ENCODE peak calls at places on chromosomes 16 and 17, in nine cellular contexts. One of them, this sample, is unnamed.

GRCh38 chr16:71344315-71344905 is 14.1 kb upstream of the CALB2 start:
- DNase-seq in stimulated activated CD8-positive, alpha-beta memory T cell treated with anti-CD3 and anti-CD28 coated beads, Interleukin-2, amount 100 ng/mL, for 48 hours: no peak
- DNase-seq in RWPE1: no peak
- DNase-seq in esophagus squamous epithelium: no peak
- DNase-seq in hippocampal formation: no peak
- DNase-seq in activated CD4-positive, alpha-beta T cell treated with anti-CD3 and anti-CD28 coated beads for 24 hours: no peak
- DNase-seq in germinal center: no peak
- DNase-seq in AG09309: no peak
- DNase-seq in left colon: no peak
- DNase-seq in this sample: no peak

GRCh38 chr16:28524544-28525179 is 14.1 kb downstream of the NUPR1 start:
- DNase-seq in AG09309: no peak
- DNase-seq in germinal center: no peak
- DNase-seq in esophagus squamous epithelium: no peak
- DNase-seq in hippocampal formation: no peak
- DNase-seq in activated CD4-positive, alpha-beta T cell treated with anti-CD3 and anti-CD28 coated beads for 24 hours: no peak
- DNase-seq in stimulated activated CD8-positive, alpha-beta memory T cell treated with anti-CD3 and anti-CD28 coated beads, Interleukin-2, amount 100 ng/mL, for 48 hours: no peak
- DNase-seq in left colon: no peak
- DNase-seq in RWPE1: no peak
- DNase-seq in this sample: no peak

GRCh38 chr17:42329025-42329976 is 41.0 kb downstream of the STAT5A start:
- DNase-seq in AG09309: no peak
- DNase-seq in RWPE1: peak; percentile 78
- DNase-seq in activated CD4-positive, alpha-beta T cell treated with anti-CD3 and anti-CD28 coated beads for 24 hours: no peak
- DNase-seq in germinal center: no peak
- DNase-seq in left colon: peak; percentile 45
- DNase-seq in esophagus squamous epithelium: no peak
- DNase-seq in stimulated activated CD8-positive, alpha-beta memory T cell treated with anti-CD3 and anti-CD28 coated beads, Interleukin-2, amount 100 ng/mL, for 48 hours: no peak
- DNase-seq in hippocampal formation: no peak
- DNase-seq in this sample: no peak

GRCh38 chr16:11100239-11100750 is 155.7 kb downstream of the SOCS1 start:
- DNase-seq in esophagus squamous epithelium: no peak
- DNase-seq in activated CD4-positive, alpha-beta T cell treated with anti-CD3 and anti-CD28 coated beads for 24 hours: no peak
- DNase-seq in RWPE1: no peak
- DNase-seq in left colon: peak; percentile 71
- DNase-seq in stimulated activated CD8-positive, alpha-beta memory T cell treated with anti-CD3 and anti-CD28 coated beads, Interleukin-2, amount 100 ng/mL, for 48 hours: peak; percentile 44
- DNase-seq in hippocampal formation: no peak
- DNase-seq in germinal center: peak; percentile 37
- DNase-seq in AG09309: peak; percentile 91
- DNase-seq in this sample: no peak

GRCh38 chr16:88790312-88791150 is 5.5 kb upstream of the PIEZO1 start:
- DNase-seq in germinal center: no peak
- DNase-seq in left colon: no peak
- DNase-seq in RWPE1: no peak
- DNase-seq in esophagus squamous epithelium: no peak
- DNase-seq in AG09309: no peak
- DNase-seq in activated CD4-positive, alpha-beta T cell treated with anti-CD3 and anti-CD28 coated beads for 24 hours: no peak
- DNase-seq in hippocampal formation: no peak
- DNase-seq in stimulated activated CD8-positive, alpha-beta memory T cell treated with anti-CD3 and anti-CD28 coated beads, Interleukin-2, amount 100 ng/mL, for 48 hours: no peak
- DNase-seq in this sample: no peak

GRCh38 chr17:28901866-28902818 is 737 bp downstream of the DHRS13 start:
- DNase-seq in activated CD4-positive, alpha-beta T cell treated with anti-CD3 and anti-CD28 coated beads for 24 hours: peak; percentile 47
- DNase-seq in hippocampal formation: no peak
- DNase-seq in AG09309: no peak
- DNase-seq in left colon: peak; percentile 53
- DNase-seq in RWPE1: peak; percentile 24
- DNase-seq in esophagus squamous epithelium: no peak
- DNase-seq in germinal center: peak; percentile 60
- DNase-seq in stimulated activated CD8-positive, alpha-beta memory T cell treated with anti-CD3 and anti-CD28 coated beads, Interleukin-2, amount 100 ng/mL, for 48 hours: peak; percentile 34
- DNase-seq in this sample: peak; percentile 70

GRCh38 chr16:51402785-51403184 is 251.7 kb upstream of the SALL1 start:
- DNase-seq in left colon: no peak
- DNase-seq in hippocampal formation: no peak
- DNase-seq in stimulated activated CD8-positive, alpha-beta memory T cell treated with anti-CD3 and anti-CD28 coated beads, Interleukin-2, amount 100 ng/mL, for 48 hours: no peak
- DNase-seq in germinal center: no peak
- DNase-seq in AG09309: no peak
- DNase-seq in RWPE1: no peak
- DNase-seq in activated CD4-positive, alpha-beta T cell treated with anti-CD3 and anti-CD28 coated beads for 24 hours: no peak
- DNase-seq in esophagus squamous epithelium: no peak
- DNase-seq in this sample: no peak

GRCh38 chr16:85717393-85718152 is 28.8 kb upstream of the GINS2 start:
- DNase-seq in esophagus squamous epithelium: no peak
- DNase-seq in activated CD4-positive, alpha-beta T cell treated with anti-CD3 and anti-CD28 coated beads for 24 hours: peak; percentile 40
- DNase-seq in RWPE1: no peak
- DNase-seq in left colon: peak; percentile 60
- DNase-seq in AG09309: peak; percentile 8
- DNase-seq in hippocampal formation: no peak
- DNase-seq in germinal center: peak; percentile 72
- DNase-seq in stimulated activated CD8-positive, alpha-beta memory T cell treated with anti-CD3 and anti-CD28 coated beads, Interleukin-2, amount 100 ng/mL, for 48 hours: peak; percentile 37
- DNase-seq in this sample: peak; percentile 71

GRCh38 chr17:73156887-73157870 is 7.6 kb upstream of the SSTR2 start:
- DNase-seq in activated CD4-positive, alpha-beta T cell treated with anti-CD3 and anti-CD28 coated beads for 24 hours: no peak
- DNase-seq in RWPE1: no peak
- DNase-seq in stimulated activated CD8-positive, alpha-beta memory T cell treated with anti-CD3 and anti-CD28 coated beads, Interleukin-2, amount 100 ng/mL, for 48 hours: no peak
- DNase-seq in AG09309: no peak
- DNase-seq in esophagus squamous epithelium: no peak
- DNase-seq in hippocampal formation: no peak
- DNase-seq in left colon: no peak
- DNase-seq in germinal center: no peak
- DNase-seq in this sample: peak; percentile 51

GRCh38 chr17:50111687-50112655 is 16.8 kb downstream of the PDK2 start:
- DNase-seq in left colon: no peak
- DNase-seq in stimulated activated CD8-positive, alpha-beta memory T cell treated with anti-CD3 and anti-CD28 coated beads, Interleukin-2, amount 100 ng/mL, for 48 hours: no peak
- DNase-seq in hippocampal formation: no peak
- DNase-seq in AG09309: no peak
- DNase-seq in activated CD4-positive, alpha-beta T cell treated with anti-CD3 and anti-CD28 coated beads for 24 hours: no peak
- DNase-seq in RWPE1: no peak
- DNase-seq in esophagus squamous epithelium: no peak
- DNase-seq in germinal center: no peak
- DNase-seq in this sample: no peak

GRCh38 chr17:33667052-33667509 is 374.0 kb upstream of the ASIC2 start:
- DNase-seq in stimulated activated CD8-positive, alpha-beta memory T cell treated with anti-CD3 and anti-CD28 coated beads, Interleukin-2, amount 100 ng/mL, for 48 hours: no peak
- DNase-seq in RWPE1: peak; percentile 9
- DNase-seq in activated CD4-positive, alpha-beta T cell treated with anti-CD3 and anti-CD28 coated beads for 24 hours: peak; percentile 4
- DNase-seq in AG09309: no peak
- DNase-seq in left colon: no peak
- DNase-seq in esophagus squamous epithelium: no peak
- DNase-seq in hippocampal formation: no peak
- DNase-seq in germinal center: no peak
- DNase-seq in this sample: no peak

GRCh38 chr16:66294507-66294906 is 72.0 kb upstream of the CDH5 start:
- DNase-seq in hippocampal formation: no peak
- DNase-seq in AG09309: no peak
- DNase-seq in germinal center: no peak
- DNase-seq in activated CD4-positive, alpha-beta T cell treated with anti-CD3 and anti-CD28 coated beads for 24 hours: no peak
- DNase-seq in stimulated activated CD8-positive, alpha-beta memory T cell treated with anti-CD3 and anti-CD28 coated beads, Interleukin-2, amount 100 ng/mL, for 48 hours: no peak
- DNase-seq in left colon: no peak
- DNase-seq in RWPE1: no peak
- DNase-seq in esophagus squamous epithelium: no peak
- DNase-seq in this sample: no peak

GRCh38 chr16:57383276-57384247 is 11.3 kb downstream of the CX3CL1 start:
- DNase-seq in hippocampal formation: no peak
- DNase-seq in esophagus squamous epithelium: no peak
- DNase-seq in stimulated activated CD8-positive, alpha-beta memory T cell treated with anti-CD3 and anti-CD28 coated beads, Interleukin-2, amount 100 ng/mL, for 48 hours: no peak
- DNase-seq in AG09309: no peak
- DNase-seq in left colon: peak; percentile 52
- DNase-seq in germinal center: no peak
- DNase-seq in RWPE1: peak; percentile 47
- DNase-seq in activated CD4-positive, alpha-beta T cell treated with anti-CD3 and anti-CD28 coated beads for 24 hours: no peak
- DNase-seq in this sample: no peak

GRCh38 chr16:68548947-68549346 is 9.9 kb downstream of the ZFP90 start:
- DNase-seq in left colon: no peak
- DNase-seq in RWPE1: no peak
- DNase-seq in germinal center: no peak
- DNase-seq in AG09309: no peak
- DNase-seq in esophagus squamous epithelium: no peak
- DNase-seq in stimulated activated CD8-positive, alpha-beta memory T cell treated with anti-CD3 and anti-CD28 coated beads, Interleukin-2, amount 100 ng/mL, for 48 hours: no peak
- DNase-seq in activated CD4-positive, alpha-beta T cell treated with anti-CD3 and anti-CD28 coated beads for 24 hours: no peak
- DNase-seq in hippocampal formation: no peak
- DNase-seq in this sample: no peak

GRCh38 chr17:705863-706262 is 8.8 kb downstream of the VPS53 start:
- DNase-seq in germinal center: no peak
- DNase-seq in stimulated activated CD8-positive, alpha-beta memory T cell treated with anti-CD3 and anti-CD28 coated beads, Interleukin-2, amount 100 ng/mL, for 48 hours: no peak
- DNase-seq in left colon: no peak
- DNase-seq in hippocampal formation: no peak
- DNase-seq in AG09309: no peak
- DNase-seq in esophagus squamous epithelium: no peak
- DNase-seq in RWPE1: no peak
- DNase-seq in activated CD4-positive, alpha-beta T cell treated with anti-CD3 and anti-CD28 coated beads for 24 hours: no peak
- DNase-seq in this sample: no peak

GRCh38 chr17:50905460-50905803 is 39.3 kb upstream of the TOB1 start:
- DNase-seq in left colon: no peak
- DNase-seq in hippocampal formation: no peak
- DNase-seq in esophagus squamous epithelium: no peak
- DNase-seq in AG09309: no peak
- DNase-seq in RWPE1: no peak
- DNase-seq in activated CD4-positive, alpha-beta T cell treated with anti-CD3 and anti-CD28 coated beads for 24 hours: no peak
- DNase-seq in stimulated activated CD8-positive, alpha-beta memory T cell treated with anti-CD3 and anti-CD28 coated beads, Interleukin-2, amount 100 ng/mL, for 48 hours: no peak
- DNase-seq in germinal center: no peak
- DNase-seq in this sample: peak; percentile 52

GRCh38 chr16:83115491-83116232 is 488.9 kb downstream of the CDH13 start:
- DNase-seq in esophagus squamous epithelium: no peak
- DNase-seq in RWPE1: no peak
- DNase-seq in left colon: no peak
- DNase-seq in activated CD4-positive, alpha-beta T cell treated with anti-CD3 and anti-CD28 coated beads for 24 hours: no peak
- DNase-seq in AG09309: peak; percentile 34
- DNase-seq in stimulated activated CD8-positive, alpha-beta memory T cell treated with anti-CD3 and anti-CD28 coated beads, Interleukin-2, amount 100 ng/mL, for 48 hours: no peak
- DNase-seq in germinal center: no peak
- DNase-seq in hippocampal formation: no peak
- DNase-seq in this sample: no peak

GRCh38 chr16:22264786-22265185 is 32.4 kb upstream of the POLR3E start:
- DNase-seq in germinal center: no peak
- DNase-seq in esophagus squamous epithelium: no peak
- DNase-seq in left colon: no peak
- DNase-seq in RWPE1: no peak
- DNase-seq in AG09309: no peak
- DNase-seq in stimulated activated CD8-positive, alpha-beta memory T cell treated with anti-CD3 and anti-CD28 coated beads, Interleukin-2, amount 100 ng/mL, for 48 hours: no peak
- DNase-seq in activated CD4-positive, alpha-beta T cell treated with anti-CD3 and anti-CD28 coated beads for 24 hours: no peak
- DNase-seq in hippocampal formation: no peak
- DNase-seq in this sample: no peak

GRCh38 chr16:4182581-4183257 is 59.2 kb downstream of the SRL start:
- DNase-seq in esophagus squamous epithelium: no peak
- DNase-seq in AG09309: no peak
- DNase-seq in activated CD4-positive, alpha-beta T cell treated with anti-CD3 and anti-CD28 coated beads for 24 hours: no peak
- DNase-seq in germinal center: no peak
- DNase-seq in stimulated activated CD8-positive, alpha-beta memory T cell treated with anti-CD3 and anti-CD28 coated beads, Interleukin-2, amount 100 ng/mL, for 48 hours: no peak
- DNase-seq in hippocampal formation: no peak
- DNase-seq in RWPE1: no peak
- DNase-seq in left colon: no peak
- DNase-seq in this sample: no peak

GRCh38 chr17:2852211-2852610 is 56.0 kb downstream of the RAP1GAP2 start:
- DNase-seq in RWPE1: no peak
- DNase-seq in esophagus squamous epithelium: no peak
- DNase-seq in activated CD4-positive, alpha-beta T cell treated with anti-CD3 and anti-CD28 coated beads for 24 hours: no peak
- DNase-seq in left colon: no peak
- DNase-seq in germinal center: no peak
- DNase-seq in stimulated activated CD8-positive, alpha-beta memory T cell treated with anti-CD3 and anti-CD28 coated beads, Interleukin-2, amount 100 ng/mL, for 48 hours: no peak
- DNase-seq in hippocampal formation: no peak
- DNase-seq in AG09309: no peak
- DNase-seq in this sample: no peak

GRCh38 chr17:76271669-76272540 is 6.8 kb downstream of the UBALD2 start:
- DNase-seq in stimulated activated CD8-positive, alpha-beta memory T cell treated with anti-CD3 and anti-CD28 coated beads, Interleukin-2, amount 100 ng/mL, for 48 hours: peak; percentile 89
- DNase-seq in esophagus squamous epithelium: no peak
- DNase-seq in hippocampal formation: no peak
- DNase-seq in AG09309: no peak
- DNase-seq in germinal center: peak; percentile 77
- DNase-seq in RWPE1: no peak
- DNase-seq in activated CD4-positive, alpha-beta T cell treated with anti-CD3 and anti-CD28 coated beads for 24 hours: peak; percentile 81
- DNase-seq in left colon: peak; percentile 73
- DNase-seq in this sample: no peak

GRCh38 chr16:35208001-35208935 is 1748.9 kb downstream of the TP53TG3F start:
- DNase-seq in AG09309: no peak
- DNase-seq in left colon: no peak
- DNase-seq in RWPE1: no peak
- DNase-seq in germinal center: no peak
- DNase-seq in esophagus squamous epithelium: no peak
- DNase-seq in hippocampal formation: no peak
- DNase-seq in stimulated activated CD8-positive, alpha-beta memory T cell treated with anti-CD3 and anti-CD28 coated beads, Interleukin-2, amount 100 ng/mL, for 48 hours: no peak
- DNase-seq in activated CD4-positive, alpha-beta T cell treated with anti-CD3 and anti-CD28 coated beads for 24 hours: no peak
- DNase-seq in this sample: no peak

GRCh38 chr16:66618588-66618987 is 14.1 kb downstream of the CMTM3 start:
- DNase-seq in hippocampal formation: no peak
- DNase-seq in activated CD4-positive, alpha-beta T cell treated with anti-CD3 and anti-CD28 coated beads for 24 hours: no peak
- DNase-seq in RWPE1: peak; percentile 88
- DNase-seq in stimulated activated CD8-positive, alpha-beta memory T cell treated with anti-CD3 and anti-CD28 coated beads, Interleukin-2, amount 100 ng/mL, for 48 hours: no peak
- DNase-seq in left colon: no peak
- DNase-seq in AG09309: peak; percentile 90
- DNase-seq in esophagus squamous epithelium: no peak
- DNase-seq in germinal center: no peak
- DNase-seq in this sample: no peak

GRCh38 chr17:79272220-79272619 is 197.6 kb downstream of the ENGASE start:
- DNase-seq in activated CD4-positive, alpha-beta T cell treated with anti-CD3 and anti-CD28 coated beads for 24 hours: no peak
- DNase-seq in AG09309: no peak
- DNase-seq in stimulated activated CD8-positive, alpha-beta memory T cell treated with anti-CD3 and anti-CD28 coated beads, Interleukin-2, amount 100 ng/mL, for 48 hours: no peak
- DNase-seq in germinal center: no peak
- DNase-seq in hippocampal formation: no peak
- DNase-seq in esophagus squamous epithelium: no peak
- DNase-seq in RWPE1: no peak
- DNase-seq in left colon: no peak
- DNase-seq in this sample: no peak

GRCh38 chr17:20930065-20930760 is 112.6 kb downstream of the USP22 start:
- DNase-seq in AG09309: no peak
- DNase-seq in esophagus squamous epithelium: no peak
- DNase-seq in stimulated activated CD8-positive, alpha-beta memory T cell treated with anti-CD3 and anti-CD28 coated beads, Interleukin-2, amount 100 ng/mL, for 48 hours: no peak
- DNase-seq in activated CD4-positive, alpha-beta T cell treated with anti-CD3 and anti-CD28 coated beads for 24 hours: no peak
- DNase-seq in left colon: no peak
- DNase-seq in germinal center: no peak
- DNase-seq in hippocampal formation: no peak
- DNase-seq in RWPE1: no peak
- DNase-seq in this sample: no peak

GRCh38 chr17:31202968-31203367 is 94.1 kb downstream of the OMG start:
- DNase-seq in activated CD4-positive, alpha-beta T cell treated with anti-CD3 and anti-CD28 coated beads for 24 hours: no peak
- DNase-seq in left colon: no peak
- DNase-seq in RWPE1: no peak
- DNase-seq in germinal center: no peak
- DNase-seq in AG09309: no peak
- DNase-seq in stimulated activated CD8-positive, alpha-beta memory T cell treated with anti-CD3 and anti-CD28 coated beads, Interleukin-2, amount 100 ng/mL, for 48 hours: no peak
- DNase-seq in hippocampal formation: no peak
- DNase-seq in esophagus squamous epithelium: no peak
- DNase-seq in this sample: no peak

GRCh38 chr17:74296548-74296936 is 22.5 kb downstream of the DNAI2 start:
- DNase-seq in hippocampal formation: peak; percentile 86
- DNase-seq in stimulated activated CD8-positive, alpha-beta memory T cell treated with anti-CD3 and anti-CD28 coated beads, Interleukin-2, amount 100 ng/mL, for 48 hours: no peak
- DNase-seq in activated CD4-positive, alpha-beta T cell treated with anti-CD3 and anti-CD28 coated beads for 24 hours: no peak
- DNase-seq in AG09309: peak; percentile 13
- DNase-seq in esophagus squamous epithelium: no peak
- DNase-seq in germinal center: no peak
- DNase-seq in RWPE1: no peak
- DNase-seq in left colon: no peak
- DNase-seq in this sample: peak; percentile 32

GRCh38 chr16:65176603-65177002 is 54.7 kb upstream of the CDH11 start:
- DNase-seq in AG09309: peak; percentile 48
- DNase-seq in stimulated activated CD8-positive, alpha-beta memory T cell treated with anti-CD3 and anti-CD28 coated beads, Interleukin-2, amount 100 ng/mL, for 48 hours: no peak
- DNase-seq in RWPE1: no peak
- DNase-seq in esophagus squamous epithelium: no peak
- DNase-seq in hippocampal formation: no peak
- DNase-seq in left colon: peak; percentile 26
- DNase-seq in germinal center: no peak
- DNase-seq in activated CD4-positive, alpha-beta T cell treated with anti-CD3 and anti-CD28 coated beads for 24 hours: no peak
- DNase-seq in this sample: no peak

GRCh38 chr17:28811594-28812135 is 30.9 kb downstream of the FAM222B start:
- DNase-seq in left colon: no peak
- DNase-seq in AG09309: no peak
- DNase-seq in stimulated activated CD8-positive, alpha-beta memory T cell treated with anti-CD3 and anti-CD28 coated beads, Interleukin-2, amount 100 ng/mL, for 48 hours: no peak
- DNase-seq in RWPE1: peak; percentile 44
- DNase-seq in hippocampal formation: peak; percentile 13
- DNase-seq in esophagus squamous epithelium: no peak
- DNase-seq in germinal center: no peak
- DNase-seq in activated CD4-positive, alpha-beta T cell treated with anti-CD3 and anti-CD28 coated beads for 24 hours: no peak
- DNase-seq in this sample: no peak

GRCh38 chr16:84599528-84600202 is 18.2 kb downstream of the COTL1 start:
- DNase-seq in RWPE1: no peak
- DNase-seq in AG09309: peak; percentile 60
- DNase-seq in hippocampal formation: peak; percentile 59
- DNase-seq in esophagus squamous epithelium: no peak
- DNase-seq in left colon: no peak
- DNase-seq in activated CD4-positive, alpha-beta T cell treated with anti-CD3 and anti-CD28 coated beads for 24 hours: peak; percentile 47
- DNase-seq in germinal center: peak; percentile 49
- DNase-seq in stimulated activated CD8-positive, alpha-beta memory T cell treated with anti-CD3 and anti-CD28 coated beads, Interleukin-2, amount 100 ng/mL, for 48 hours: peak; percentile 65
- DNase-seq in this sample: peak; percentile 82

GRCh38 chr17:28967240-28968135 is 16.2 kb upstream of the PHF12 start:
- DNase-seq in activated CD4-positive, alpha-beta T cell treated with anti-CD3 and anti-CD28 coated beads for 24 hours: no peak
- DNase-seq in AG09309: no peak
- DNase-seq in stimulated activated CD8-positive, alpha-beta memory T cell treated with anti-CD3 and anti-CD28 coated beads, Interleukin-2, amount 100 ng/mL, for 48 hours: no peak
- DNase-seq in left colon: no peak
- DNase-seq in germinal center: no peak
- DNase-seq in RWPE1: no peak
- DNase-seq in esophagus squamous epithelium: no peak
- DNase-seq in hippocampal formation: no peak
- DNase-seq in this sample: peak; percentile 9

This sample was measured in COR-L47.